ENCODE peak calls at places on chromosomes 5 and 9, in four cellular contexts. One of them, this sample, is unnamed.

GRCh38 chr9:88829276-88829675 is 162.0 kb upstream of the S1PR3 start:
- DNase-seq in A549: no peak
- DNase-seq in HepG2: no peak
- DNase-seq in H1: no peak
- DNase-seq in this sample: no peak

GRCh38 chr9:93030642-93031628 is 27.6 kb upstream of the SUSD3 start:
- DNase-seq in HepG2: no peak
- DNase-seq in A549: no peak
- DNase-seq in H1: no peak
- DNase-seq in this sample: no peak

GRCh38 chr5:126851441-126852103 is 74.6 kb downstream of the LMNB1 start:
- DNase-seq in A549: no peak
- DNase-seq in H1: no peak
- DNase-seq in HepG2: no peak
- DNase-seq in this sample: no peak

GRCh38 chr5:126301056-126301455 is 122.2 kb upstream of the GRAMD2B start:
- DNase-seq in HepG2: no peak
- DNase-seq in A549: no peak
- DNase-seq in H1: no peak
- DNase-seq in this sample: no peak

GRCh38 chr5:172417130-172417802 is 37.1 kb downstream of the SH3PXD2B start:
- DNase-seq in A549: peak; percentile 18
- DNase-seq in H1: no peak
- DNase-seq in HepG2: no peak
- DNase-seq in this sample: peak; percentile 37

GRCh38 chr5:144206136-144206535 is 35.5 kb downstream of the KCTD16 start:
- DNase-seq in H1: no peak
- DNase-seq in HepG2: no peak
- DNase-seq in A549: no peak
- DNase-seq in this sample: no peak

GRCh38 chr9:33159760-33160127 is 7.4 kb downstream of the B4GALT1 start:
- DNase-seq in HepG2: no peak
- DNase-seq in A549: peak; percentile 66
- DNase-seq in H1: no peak
- DNase-seq in this sample: no peak

GRCh38 chr9:131695366-131696162 is 44.3 kb downstream of the RAPGEF1 start:
- DNase-seq in A549: no peak
- DNase-seq in H1: no peak
- DNase-seq in HepG2: no peak
- DNase-seq in this sample: no peak

GRCh38 chr5:171851251-171851650 is 65.6 kb downstream of the SMIM23 start:
- DNase-seq in H1: no peak
- DNase-seq in HepG2: no peak
- DNase-seq in A549: no peak
- DNase-seq in this sample: no peak

GRCh38 chr9:96061293-96061987 is 185.9 kb downstream of the ERCC6L2 start:
- DNase-seq in A549: peak; percentile 47
- DNase-seq in H1: no peak
- DNase-seq in HepG2: peak; percentile 21
- DNase-seq in this sample: peak; percentile 45

GRCh38 chr5:72305194-72306142 is 14.6 kb downstream of the MRPS27 start:
- DNase-seq in HepG2: peak; percentile 16
- DNase-seq in A549: no peak
- DNase-seq in H1: no peak
- DNase-seq in this sample: no peak

GRCh38 chr5:136062563-136063274 is 33.9 kb downstream of the TGFBI start:
- DNase-seq in H1: no peak
- DNase-seq in A549: peak; percentile 71
- DNase-seq in HepG2: peak; percentile 69
- DNase-seq in this sample: peak; percentile 74

GRCh38 chr5:59729820-59730219 is 163.7 kb downstream of the PDE4D start:
- DNase-seq in H1: no peak
- DNase-seq in HepG2: no peak
- DNase-seq in A549: no peak
- DNase-seq in this sample: no peak

GRCh38 chr9:77018058-77019009 is 1.1 kb upstream of the FOXB2 start:
- DNase-seq in A549: no peak
- DNase-seq in HepG2: no peak
- DNase-seq in H1: no peak
- DNase-seq in this sample: no peak

GRCh38 chr5:34526682-34527305 is 129.3 kb upstream of the RAI14 start:
- DNase-seq in A549: no peak
- DNase-seq in H1: no peak
- DNase-seq in HepG2: no peak
- DNase-seq in this sample: peak; percentile 43

GRCh38 chr5:26388946-26389345 is 649.4 kb downstream of the CDH9 start:
- DNase-seq in HepG2: no peak
- DNase-seq in A549: no peak
- DNase-seq in H1: no peak
- DNase-seq in this sample: no peak

GRCh38 chr5:164475339-164475977 is 970.0 kb downstream of the MAT2B start:
- DNase-seq in A549: peak; percentile 9
- DNase-seq in H1: no peak
- DNase-seq in HepG2: peak; percentile 10
- DNase-seq in this sample: no peak

GRCh38 chr5:32002755-32003154 is 171.4 kb downstream of the GOLPH3 start:
- DNase-seq in A549: no peak
- DNase-seq in H1: no peak
- DNase-seq in HepG2: no peak
- DNase-seq in this sample: no peak

GRCh38 chr9:95028855-95029219 is 288.7 kb downstream of the FANCC start:
- DNase-seq in HepG2: no peak
- DNase-seq in A549: no peak
- DNase-seq in H1: no peak
- DNase-seq in this sample: no peak

GRCh38 chr5:776862-777711 is 7.4 kb downstream of the ZDHHC11B start:
- DNase-seq in H1: no peak
- DNase-seq in HepG2: no peak
- DNase-seq in A549: no peak
- DNase-seq in this sample: peak; percentile 60

GRCh38 chr5:59732301-59732700 is 161.2 kb downstream of the PDE4D start:
- DNase-seq in H1: no peak
- DNase-seq in A549: no peak
- DNase-seq in HepG2: no peak
- DNase-seq in this sample: no peak

GRCh38 chr9:121725008-121725795 is 73.8 kb downstream of the DAB2IP start:
- DNase-seq in HepG2: no peak
- DNase-seq in A549: no peak
- DNase-seq in H1: no peak
- DNase-seq in this sample: no peak

GRCh38 chr9:93955356-93956182 is 414 bp upstream of the BARX1 start:
- DNase-seq in A549: peak; percentile 52
- DNase-seq in H1: no peak
- DNase-seq in HepG2: no peak
- DNase-seq in this sample: no peak

GRCh38 chr5:168908207-168908606 is 329.0 kb upstream of the PANK3 start:
- DNase-seq in A549: peak; percentile 18
- DNase-seq in HepG2: no peak
- DNase-seq in H1: no peak
- DNase-seq in this sample: no peak

GRCh38 chr5:172452398-172453205 is 1.7 kb downstream of the SH3PXD2B start:
- DNase-seq in A549: peak; percentile 73
- DNase-seq in HepG2: no peak
- DNase-seq in H1: no peak
- DNase-seq in this sample: no peak

GRCh38 chr9:114621975-114622609 is 11.0 kb downstream of the TMEM268 start:
- DNase-seq in A549: peak; percentile 29
- DNase-seq in H1: no peak
- DNase-seq in HepG2: no peak
- DNase-seq in this sample: no peak

GRCh38 chr5:134846641-134846960 is 833 bp downstream of the C5orf24 start:
- DNase-seq in HepG2: peak; percentile 25
- DNase-seq in H1: no peak
- DNase-seq in A549: no peak
- DNase-seq in this sample: no peak

GRCh38 chr5:173637340-173637739 is 20.9 kb upstream of the BOD1 start:
- DNase-seq in HepG2: no peak
- DNase-seq in A549: no peak
- DNase-seq in H1: no peak
- DNase-seq in this sample: no peak

GRCh38 chr5:56816546-56817081 is 1.3 kb downstream of the MAP3K1 start:
- DNase-seq in HepG2: peak; percentile 84
- DNase-seq in H1: no peak
- DNase-seq in A549: peak; percentile 46
- DNase-seq in this sample: peak; percentile 72
- TF ChIP-seq RNF2 in HepG2: no peak
- TF ChIP-seq RNF2 in H1: peak; percentile 62
- TF ChIP-seq RNF2 in A549: no peak
- TF ChIP-seq RNF2 in this sample: no peak

DNA sequence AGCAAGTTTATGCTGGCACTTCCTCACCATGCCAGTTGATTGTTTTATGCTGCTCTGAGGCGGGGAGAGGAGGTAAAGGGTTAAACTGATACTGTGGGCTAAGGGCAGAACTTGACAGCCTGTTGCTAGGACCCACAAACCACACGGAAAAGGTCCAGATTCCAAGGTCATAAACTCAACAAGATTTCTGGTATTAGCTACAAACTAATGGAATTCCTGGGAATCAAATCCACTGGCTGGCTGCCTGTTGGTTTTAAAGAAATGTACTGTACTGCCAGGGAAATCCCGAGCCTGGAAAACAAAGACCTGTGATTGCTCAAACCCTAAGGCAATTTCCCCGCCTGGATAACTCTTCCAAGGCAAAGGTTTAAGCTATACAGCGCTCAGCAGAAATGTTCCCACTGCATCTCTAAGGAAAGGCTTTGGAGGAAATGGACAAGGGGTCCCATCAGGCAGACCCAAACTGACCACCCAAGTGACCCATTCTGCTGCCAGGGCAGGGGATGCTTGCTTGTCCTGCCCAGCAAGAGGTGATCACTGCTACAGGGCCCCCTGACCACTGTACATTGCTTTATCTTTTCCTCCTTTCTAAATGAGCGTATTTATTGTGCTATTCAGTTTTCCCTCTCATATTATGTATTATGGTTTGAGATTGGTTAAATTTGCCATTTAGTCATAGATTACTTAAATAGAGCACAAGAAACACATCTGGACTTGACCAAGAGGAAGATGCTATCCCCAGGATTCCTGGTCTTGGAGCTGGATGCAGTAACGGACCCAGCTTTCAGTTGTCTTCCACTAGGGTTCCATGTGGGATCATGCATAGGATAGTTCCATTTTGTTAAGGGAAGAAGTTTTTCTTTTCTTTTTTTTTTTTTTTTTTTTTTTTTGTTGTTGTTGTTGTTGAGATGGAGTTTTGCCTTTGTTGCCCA is 124.3 kb downstream of the SUSD1 start:
- DNase-seq in A549: peak; percentile 42
- DNase-seq in HepG2: peak; percentile 91
- DNase-seq in H1: no peak
- DNase-seq in this sample: no peak
- TF ChIP-seq RNF2 in A549: no peak
- TF ChIP-seq RNF2 in HepG2: no peak
- TF ChIP-seq RNF2 in H1: no peak
- TF ChIP-seq RNF2 in this sample: no peak

DNA sequence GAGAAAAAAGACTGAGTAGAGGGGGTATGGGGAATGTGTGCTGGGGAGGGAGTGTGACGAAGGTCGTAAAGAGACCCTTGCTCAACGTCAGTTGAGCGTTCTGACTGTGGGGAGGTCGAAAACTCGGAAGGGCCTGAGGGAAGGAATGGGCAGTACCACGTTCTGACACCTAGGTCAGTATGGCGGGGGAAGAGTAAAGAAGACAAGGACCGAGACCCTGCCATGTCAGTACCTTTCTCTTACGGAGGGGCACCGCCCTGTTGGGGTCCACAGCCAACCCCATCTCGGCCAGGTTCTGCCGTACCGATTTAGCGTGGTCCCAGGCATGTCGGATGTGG is 426 bp downstream of the NOP16 start:
- DNase-seq in A549: peak; percentile 36
- DNase-seq in HepG2: peak; percentile 31
- DNase-seq in H1: no peak
- DNase-seq in this sample: peak; percentile 52
- TF ChIP-seq RNF2 in A549: no peak
- TF ChIP-seq RNF2 in HepG2: no peak
- TF ChIP-seq RNF2 in H1: no peak
- TF ChIP-seq RNF2 in this sample: no peak

GRCh38 chr5:137370096-137370495 is 129.0 kb downstream of the SPOCK1 start:
- DNase-seq in HepG2: no peak
- DNase-seq in A549: no peak
- DNase-seq in H1: no peak
- DNase-seq in this sample: no peak
- TF ChIP-seq RNF2 in HepG2: no peak
- TF ChIP-seq RNF2 in A549: no peak
- TF ChIP-seq RNF2 in H1: no peak
- TF ChIP-seq RNF2 in this sample: no peak

GRCh38 chr9:134514503-134514902 is 127.1 kb upstream of the COL5A1 start:
- DNase-seq in HepG2: no peak
- DNase-seq in H1: no peak
- DNase-seq in A549: no peak
- DNase-seq in this sample: no peak
- TF ChIP-seq RNF2 in HepG2: no peak
- TF ChIP-seq RNF2 in H1: no peak
- TF ChIP-seq RNF2 in A549: no peak
- TF ChIP-seq RNF2 in this sample: no peak

GRCh38 chr5:158910782-158911692 is 188.7 kb downstream of the EBF1 start:
- DNase-seq in A549: peak; percentile 6
- DNase-seq in H1: no peak
- DNase-seq in HepG2: no peak
- DNase-seq in this sample: no peak
- TF ChIP-seq RNF2 in A549: no peak
- TF ChIP-seq RNF2 in H1: no peak
- TF ChIP-seq RNF2 in HepG2: no peak
- TF ChIP-seq RNF2 in this sample: no peak

DNA sequence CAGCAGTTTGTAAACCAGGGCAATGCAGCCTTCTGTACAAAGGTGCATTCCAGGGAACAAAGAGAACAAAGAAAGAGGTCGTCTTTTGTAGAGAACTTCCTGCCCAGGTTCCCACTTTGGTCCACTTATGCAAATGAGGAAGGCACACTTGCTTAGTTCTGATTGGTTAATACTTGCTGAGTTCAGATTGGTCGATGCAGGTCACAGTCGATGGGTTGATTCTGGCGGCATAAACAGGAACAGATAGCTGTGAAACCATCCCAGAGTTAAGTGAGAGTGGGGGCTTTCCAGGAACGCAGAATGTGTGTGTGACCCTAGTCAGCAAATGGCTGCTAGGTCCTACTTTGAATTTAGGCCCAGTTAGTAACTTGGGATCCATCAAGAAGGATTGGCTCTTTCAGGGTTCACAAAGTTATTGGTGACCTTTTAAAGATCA is 1.8 kb upstream of the ADAMTS13 start:
- DNase-seq in HepG2: no peak
- DNase-seq in A549: peak; percentile 23
- DNase-seq in H1: no peak
- DNase-seq in this sample: no peak
- TF ChIP-seq RNF2 in HepG2: no peak
- TF ChIP-seq RNF2 in A549: no peak
- TF ChIP-seq RNF2 in H1: no peak
- TF ChIP-seq RNF2 in this sample: no peak